ENCODE peak calls at places on chromosomes 13 and 19, in four cellular contexts. Z is GM23338, C is mammary epithelial cell, J is K562. W is an unnamed sample.

GRCh38 chr13:98731925-98732324 is 20.5 kb downstream of the SLC15A1 start:
- DNase-seq in J (no peak), Z (no peak), C (no peak), W (no peak)

GRCh38 chr19:17121736-17122293 is 46.2 kb downstream of the MYO9B start:
- DNase-seq in C (no peak), Z (no peak), J (no peak), W (no peak)

GRCh38 chr13:101139076-101139475 is 277.2 kb downstream of the NALCN start:
- DNase-seq in C (no peak), J (no peak), Z (no peak), W (no peak)

GRCh38 chr19:58514564-58515020 is 2.8 kb upstream of the SLC27A5 start:
- DNase-seq in J (no peak), Z (no peak), C (no peak), W (no peak)

GRCh38 chr13:101919541-101920306 is 467.2 kb downstream of the ITGBL1 start:
- DNase-seq in C (no peak), J (no peak), Z (peak), W (peak)

GRCh38 chr13:57595775-57596174 is 35.8 kb upstream of the PCDH17 start:
- DNase-seq in C (no peak), Z (no peak), J (no peak), W (no peak)

GRCh38 chr19:47492137-47492533 is 8.1 kb upstream of the KPTN start:
- DNase-seq in C (no peak), J (no peak), Z (no peak), W (no peak)

GRCh38 chr13:101146101-101146898 is 270.0 kb downstream of the NALCN start:
- DNase-seq in J (no peak), Z (no peak), C (no peak), W (no peak)

GRCh38 chr13:102707465-102707864 is 12.6 kb upstream of the METTL21C start:
- DNase-seq in C (peak), Z (no peak), J (no peak), W (no peak)

GRCh38 chr13:83819611-83820010 is 62.7 kb downstream of the SLITRK1 start:
- DNase-seq in Z (no peak), C (no peak), J (no peak), W (no peak)

GRCh38 chr19:49790866-49791265 is 22.2 kb downstream of the FUZ start:
- DNase-seq in Z (no peak), C (no peak), J (peak), W (no peak)

GRCh38 chr19:45305421-45305820 is 17.3 kb downstream of the CKM start:
- DNase-seq in J (no peak), C (no peak), Z (peak), W (no peak)

GRCh38 chr13:30071890-30072817 is 221.7 kb upstream of the UBL3 start:
- DNase-seq in Z (peak), J (no peak), C (peak), W (no peak)

GRCh38 chr19:43562698-43563241 is 12.6 kb downstream of the XRCC1 start:
- DNase-seq in J (no peak), C (peak), Z (no peak), W (no peak)

GRCh38 chr13:95275322-95276118 is 25.7 kb downstream of the ABCC4 start:
- DNase-seq in C (no peak), J (no peak), Z (no peak), W (no peak)

GRCh38 chr13:23610187-23610576 is 40.0 kb downstream of the TNFRSF19 start:
- DNase-seq in C (no peak), Z (no peak), J (no peak), W (no peak)

GRCh38 chr19:40392894-40393517 is 3.0 kb upstream of the HIPK4 start:
- DNase-seq in Z (no peak), J (no peak), C (peak), W (no peak)

GRCh38 chr13:30576528-30576927 is 41.2 kb upstream of the USPL1 start:
- DNase-seq in C (peak), J (no peak), Z (no peak), W (no peak)

GRCh38 chr19:46775642-46776258 is 12.6 kb downstream of the SLC1A5 start:
- DNase-seq in Z (no peak), J (no peak), C (no peak), W (no peak)

GRCh38 chr13:39379118-39379517 is 223.9 kb downstream of the LHFPL6 start:
- DNase-seq in C (no peak), Z (no peak), J (no peak), W (no peak)

GRCh38 chr19:52689804-52690394 is 44.9 kb downstream of the ZNF611 start:
- DNase-seq in Z (peak), J (peak), C (no peak), W (peak)

GRCh38 chr13:97256343-97256783 is 34.2 kb downstream of the MBNL2 start:
- DNase-seq in C (peak), J (peak), Z (no peak), W (no peak)

GRCh38 chr19:33388817-33389573 is 15.5 kb downstream of the CEBPG start:
- DNase-seq in C (no peak), Z (no peak), J (no peak), W (no peak)

GRCh38 chr19:1466461-1467227 is 12.4 kb downstream of the C19orf25 start:
- DNase-seq in C (no peak), Z (no peak), J (no peak), W (peak)
- TF ChIP-seq EZH2 in C (peak), Z (peak), J (no peak), W (peak)

GRCh38 chr13:45623516-45624090 is 8.1 kb upstream of the ERICH6B start:
- DNase-seq in C (no peak), J (peak), Z (peak), W (peak)
- TF ChIP-seq CTCF in C (peak), J (peak), Z (peak), W (peak)

GRCh38 chr19:5338661-5339469 is 1.7 kb downstream of the PTPRS start:
- DNase-seq in C (no peak), Z (peak), J (no peak), W (peak)

GRCh38 chr19:5337126-5337525 is 3.5 kb downstream of the PTPRS start:
- DNase-seq in J (no peak), C (no peak), Z (no peak), W (no peak)

GRCh38 chr19:5339470-5339949 is 1.1 kb downstream of the PTPRS start:
- DNase-seq in Z (no peak), C (no peak), J (peak), W (peak)

GRCh38 chr19:5336195-5336965 is 4.2 kb downstream of the PTPRS start:
- DNase-seq in C (no peak), Z (no peak), J (no peak), W (peak)

GRCh38 chr19:5337886-5338595 is 2.6 kb downstream of the PTPRS start:
- DNase-seq in J (no peak), Z (no peak), C (no peak), W (no peak)
- TF ChIP-seq EZH2 in J (no peak), Z (no peak), C (no peak), W (no peak)

DNA sequence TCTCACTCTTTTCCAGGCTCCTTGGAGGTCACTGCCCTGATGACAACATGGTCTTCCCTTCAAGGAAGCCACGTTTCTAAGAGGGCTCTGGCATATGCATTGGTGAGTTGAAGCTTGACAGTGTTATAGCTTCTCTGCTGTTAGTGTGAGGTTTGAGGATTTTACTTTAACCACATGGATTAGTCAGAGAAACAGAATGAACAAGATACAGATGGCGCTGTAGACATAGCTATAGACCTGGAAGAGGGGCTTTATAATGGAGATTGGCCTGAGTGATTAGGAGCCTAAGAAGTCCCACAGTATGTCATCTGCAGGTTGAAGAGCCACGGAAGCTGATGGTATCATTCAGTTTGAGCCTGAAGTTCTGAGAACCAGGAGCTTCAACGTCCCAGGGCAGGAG is 18.4 kb upstream of the URI1 start:
- DNase-seq in Z (no peak), C (no peak), J (no peak), W (no peak)
- TF ChIP-seq CTCF in Z (no peak), C (no peak), J (no peak), W (no peak)

GRCh38 chr19:8391274-8392016 is 1.3 kb downstream of the RAB11B start:
- DNase-seq in Z (no peak), C (no peak), J (no peak), W (no peak)
- TF ChIP-seq EZH2 in Z (no peak), C (no peak), J (no peak), W (no peak)

GRCh38 chr19:30227661-30228112 is 144.5 kb upstream of the ZNF536 start:
- DNase-seq in Z (peak), C (peak), J (peak), W (peak)
- TF ChIP-seq CTCF in Z (peak), C (peak), J (peak), W (peak)

GRCh38 chr19:55141696-55142095 is 7.3 kb downstream of the TNNT1 start:
- DNase-seq in C (no peak), Z (peak), J (no peak), W (peak)
- TF ChIP-seq EZH2 in C (no peak), Z (no peak), J (no peak), W (no peak)

GRCh38 chr19:11197291-11198174 is at the start of gene KANK2:
- DNase-seq in J (peak), C (peak), Z (peak), W (peak)
- TF ChIP-seq CTCF in J (peak), C (no peak), Z (peak), W (no peak)

GRCh38 chr19:13505761-13506549 is at the start of gene CACNA1A:
- DNase-seq in C (no peak), J (peak), Z (peak), W (peak)
- TF ChIP-seq EZH2 in C (peak), J (no peak), Z (no peak), W (peak)